ENCODE peak calls at places on chromosomes 7 and 10, in seven cellular contexts. One of them, this sample, is unnamed.

GRCh38 chr10:79102056-79102874 is 33.5 kb downstream of the ZMIZ1 start:
- DNase-seq in cardiac muscle cell: peak
- DNase-seq in thoracic aorta: peak
- DNase-seq in breast epithelium: no peak
- DNase-seq in uterus: peak
- DNase-seq in ascending aorta: no peak
- DNase-seq in heart right ventricle: peak
- DNase-seq in this sample: peak

GRCh38 chr7:151558575-151558974 is 38.9 kb upstream of the RHEB start:
- DNase-seq in cardiac muscle cell: peak
- DNase-seq in thoracic aorta: no peak
- DNase-seq in breast epithelium: no peak
- DNase-seq in uterus: no peak
- DNase-seq in ascending aorta: no peak
- DNase-seq in heart right ventricle: no peak
- DNase-seq in this sample: no peak

GRCh38 chr7:135670179-135670578 is 7.9 kb downstream of the STMP1 start:
- DNase-seq in cardiac muscle cell: peak
- DNase-seq in thoracic aorta: no peak
- DNase-seq in breast epithelium: no peak
- DNase-seq in uterus: no peak
- DNase-seq in ascending aorta: no peak
- DNase-seq in heart right ventricle: no peak
- DNase-seq in this sample: no peak

GRCh38 chr7:21092923-21093702 is 306.4 kb upstream of the SP8 start:
- DNase-seq in cardiac muscle cell: no peak
- DNase-seq in thoracic aorta: no peak
- DNase-seq in breast epithelium: no peak
- DNase-seq in uterus: no peak
- DNase-seq in ascending aorta: no peak
- DNase-seq in heart right ventricle: no peak
- DNase-seq in this sample: no peak

GRCh38 chr7:151679868-151680534 is 160.3 kb upstream of the RHEB start:
- DNase-seq in cardiac muscle cell: no peak
- DNase-seq in thoracic aorta: no peak
- DNase-seq in breast epithelium: no peak
- DNase-seq in uterus: no peak
- DNase-seq in ascending aorta: no peak
- DNase-seq in heart right ventricle: no peak
- DNase-seq in this sample: no peak

GRCh38 chr10:42888504-42889095 is 106.0 kb downstream of the BMS1 start:
- DNase-seq in cardiac muscle cell: peak
- DNase-seq in thoracic aorta: no peak
- DNase-seq in breast epithelium: no peak
- DNase-seq in uterus: no peak
- DNase-seq in ascending aorta: no peak
- DNase-seq in heart right ventricle: no peak
- DNase-seq in this sample: no peak

GRCh38 chr7:151240942-151241754 is 7.3 kb downstream of the SMARCD3 start:
- DNase-seq in cardiac muscle cell: no peak
- DNase-seq in thoracic aorta: no peak
- DNase-seq in breast epithelium: no peak
- DNase-seq in uterus: no peak
- DNase-seq in ascending aorta: no peak
- DNase-seq in heart right ventricle: no peak
- DNase-seq in this sample: no peak

GRCh38 chr7:47893238-47893637 is 55.0 kb downstream of the PKD1L1 start:
- DNase-seq in cardiac muscle cell: no peak
- DNase-seq in thoracic aorta: no peak
- DNase-seq in breast epithelium: no peak
- DNase-seq in uterus: no peak
- DNase-seq in ascending aorta: no peak
- DNase-seq in heart right ventricle: no peak
- DNase-seq in this sample: no peak

GRCh38 chr10:116329153-116329552 is 4.9 kb downstream of the CCDC172 start:
- DNase-seq in cardiac muscle cell: no peak
- DNase-seq in thoracic aorta: no peak
- DNase-seq in breast epithelium: no peak
- DNase-seq in uterus: no peak
- DNase-seq in ascending aorta: no peak
- DNase-seq in heart right ventricle: no peak
- DNase-seq in this sample: no peak

GRCh38 chr7:165661-166369 is 26.6 kb upstream of the FAM20C start:
- DNase-seq in cardiac muscle cell: peak
- DNase-seq in thoracic aorta: no peak
- DNase-seq in breast epithelium: no peak
- DNase-seq in uterus: no peak
- DNase-seq in ascending aorta: no peak
- DNase-seq in heart right ventricle: no peak
- DNase-seq in this sample: no peak

GRCh38 chr10:119025776-119026175 is 3.7 kb upstream of the NANOS1 start:
- DNase-seq in cardiac muscle cell: no peak
- DNase-seq in thoracic aorta: no peak
- DNase-seq in breast epithelium: no peak
- DNase-seq in uterus: no peak
- DNase-seq in ascending aorta: no peak
- DNase-seq in heart right ventricle: peak
- DNase-seq in this sample: no peak
- H3K27ac ChIP-seq in cardiac muscle cell: no peak
- H3K27ac ChIP-seq in thoracic aorta: peak
- H3K27ac ChIP-seq in breast epithelium: peak
- H3K27ac ChIP-seq in uterus: no peak
- H3K27ac ChIP-seq in ascending aorta: peak
- H3K27ac ChIP-seq in heart right ventricle: peak
- H3K27ac ChIP-seq in this sample: peak

DNA sequence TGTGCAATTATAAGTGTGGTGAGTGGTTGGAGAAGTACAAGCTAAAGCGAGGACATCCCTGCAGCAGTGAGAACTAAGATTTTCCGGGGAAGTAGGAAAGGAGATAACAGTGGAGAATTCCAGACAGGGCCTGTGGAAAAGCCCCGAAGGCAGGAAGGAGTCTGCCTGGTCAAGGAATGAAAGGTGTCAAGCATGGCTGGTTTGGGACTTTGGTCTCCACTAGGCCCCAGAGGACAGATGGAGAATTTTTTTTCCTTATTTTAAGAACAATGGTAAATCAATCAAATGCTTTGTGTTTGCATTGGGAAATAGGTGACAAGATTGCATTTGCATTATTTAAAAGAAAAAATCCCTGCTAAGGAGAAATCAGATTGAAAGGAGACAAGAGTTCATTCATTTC is 3.2 kb upstream of the CEP55 start:
- DNase-seq in cardiac muscle cell: no peak
- DNase-seq in thoracic aorta: no peak
- DNase-seq in breast epithelium: no peak
- DNase-seq in uterus: no peak
- DNase-seq in ascending aorta: no peak
- DNase-seq in heart right ventricle: no peak
- DNase-seq in this sample: no peak
- TF ChIP-seq CTCF in cardiac muscle cell: no peak
- TF ChIP-seq CTCF in thoracic aorta: no peak
- TF ChIP-seq CTCF in breast epithelium: no peak
- TF ChIP-seq CTCF in uterus: no peak
- TF ChIP-seq CTCF in ascending aorta: no peak
- TF ChIP-seq CTCF in heart right ventricle: no peak
- TF ChIP-seq CTCF in this sample: no peak

GRCh38 chr10:683448-684071 is 5.9 kb downstream of the DIP2C start:
- DNase-seq in cardiac muscle cell: peak
- DNase-seq in thoracic aorta: peak
- DNase-seq in breast epithelium: no peak
- DNase-seq in uterus: peak
- DNase-seq in ascending aorta: peak
- DNase-seq in heart right ventricle: no peak
- DNase-seq in this sample: peak
- H3K27ac ChIP-seq in cardiac muscle cell: no peak
- H3K27ac ChIP-seq in thoracic aorta: peak
- H3K27ac ChIP-seq in breast epithelium: peak
- H3K27ac ChIP-seq in uterus: peak
- H3K27ac ChIP-seq in ascending aorta: peak
- H3K27ac ChIP-seq in heart right ventricle: no peak
- H3K27ac ChIP-seq in this sample: peak

GRCh38 chr10:3043512-3044368 is 23.6 kb upstream of the PFKP start:
- DNase-seq in cardiac muscle cell: peak
- DNase-seq in thoracic aorta: no peak
- DNase-seq in breast epithelium: no peak
- DNase-seq in uterus: peak
- DNase-seq in ascending aorta: no peak
- DNase-seq in heart right ventricle: peak
- DNase-seq in this sample: no peak
- TF ChIP-seq CTCF in cardiac muscle cell: peak
- TF ChIP-seq CTCF in thoracic aorta: peak
- TF ChIP-seq CTCF in breast epithelium: no peak
- TF ChIP-seq CTCF in uterus: peak
- TF ChIP-seq CTCF in ascending aorta: peak
- TF ChIP-seq CTCF in heart right ventricle: peak
- TF ChIP-seq CTCF in this sample: peak

DNA sequence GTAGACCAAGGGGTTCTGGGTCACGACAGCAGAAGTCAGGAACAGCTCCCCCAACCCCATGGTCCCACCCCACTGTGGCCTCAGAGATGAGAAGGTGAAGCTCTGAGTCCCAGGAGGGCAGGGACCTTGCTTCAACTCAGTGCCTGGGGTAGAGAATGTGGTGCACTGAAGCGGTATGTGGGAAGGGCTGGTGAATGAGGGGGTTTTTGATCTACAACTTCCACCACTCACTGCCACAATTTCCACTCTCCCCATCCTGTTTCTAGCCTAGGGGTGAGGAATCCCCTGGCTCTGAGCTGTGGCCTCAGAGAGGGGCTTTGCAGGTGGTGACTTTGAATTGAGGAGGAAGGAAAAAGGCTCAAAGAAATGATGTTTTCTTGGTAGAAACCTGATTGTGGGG is 44.9 kb upstream of the TOMM7 start:
- DNase-seq in cardiac muscle cell: no peak
- DNase-seq in thoracic aorta: no peak
- DNase-seq in breast epithelium: no peak
- DNase-seq in uterus: no peak
- DNase-seq in ascending aorta: no peak
- DNase-seq in heart right ventricle: no peak
- DNase-seq in this sample: no peak
- H3K27ac ChIP-seq in cardiac muscle cell: no peak
- H3K27ac ChIP-seq in thoracic aorta: peak
- H3K27ac ChIP-seq in breast epithelium: peak
- H3K27ac ChIP-seq in uterus: peak
- H3K27ac ChIP-seq in ascending aorta: no peak
- H3K27ac ChIP-seq in heart right ventricle: peak
- H3K27ac ChIP-seq in this sample: peak

DNA sequence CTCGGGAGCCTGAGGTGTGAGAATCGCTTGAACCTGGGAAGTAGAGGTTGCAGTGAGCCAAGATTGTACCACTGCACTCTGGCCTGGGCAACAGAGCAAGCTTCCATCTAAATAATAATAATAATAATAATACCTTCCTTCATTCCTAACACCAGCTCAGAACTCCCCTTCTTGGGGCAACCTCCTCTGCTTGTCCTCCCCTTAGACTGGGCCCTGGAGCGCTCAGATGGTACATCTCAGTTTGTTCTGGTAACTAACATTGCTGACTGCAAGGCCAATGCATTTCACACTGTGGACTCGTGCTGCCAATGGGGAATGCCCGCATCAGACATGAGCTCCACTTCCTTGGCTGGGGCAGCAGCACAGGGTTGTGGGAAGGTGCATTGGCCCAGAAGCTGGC is 77.6 kb downstream of the C10orf105 start:
- DNase-seq in cardiac muscle cell: no peak
- DNase-seq in thoracic aorta: no peak
- DNase-seq in breast epithelium: no peak
- DNase-seq in uterus: no peak
- DNase-seq in ascending aorta: no peak
- DNase-seq in heart right ventricle: no peak
- DNase-seq in this sample: no peak
- TF ChIP-seq CTCF in cardiac muscle cell: no peak
- TF ChIP-seq CTCF in thoracic aorta: no peak
- TF ChIP-seq CTCF in breast epithelium: no peak
- TF ChIP-seq CTCF in uterus: no peak
- TF ChIP-seq CTCF in ascending aorta: no peak
- TF ChIP-seq CTCF in heart right ventricle: no peak
- TF ChIP-seq CTCF in this sample: no peak